ENCODE peak calls at places on chromosomes 16 and 17, in six cellular contexts. F is foreskin fibroblast, A is lung, L is neural progenitor cell, J is transverse colon, K is cardiac fibroblast. M is an unnamed sample.

GRCh38 chr17:65914784-65915342 is 277.1 kb downstream of the CEP112 start:
- DNase-seq in J (no peak), K (no peak), F (no peak), L (no peak), A (no peak), M (no peak)

GRCh38 chr16:75550211-75550662 is 5.8 kb downstream of the TMEM231 start:
- DNase-seq in A (peak), K (peak), F (no peak), J (peak), L (peak), M (no peak)

GRCh38 chr17:77530591-77530990 is 389.8 kb downstream of the SEC14L1 start:
- DNase-seq in L (no peak), A (no peak), K (no peak), J (no peak), F (no peak), M (no peak)

GRCh38 chr16:49458221-49458620 is 84.6 kb downstream of the C16orf78 start:
- DNase-seq in K (no peak), F (no peak), A (no peak), L (no peak), J (no peak), M (no peak)

GRCh38 chr16:49061315-49061714 is 220.3 kb downstream of the CBLN1 start:
- DNase-seq in K (no peak), J (no peak), F (no peak), L (no peak), A (no peak), M (no peak)

GRCh38 chr17:5049314-5049819 is 14.1 kb upstream of the SLC52A1 start:
- DNase-seq in J (peak), F (no peak), K (no peak), L (no peak), A (no peak), M (peak)

GRCh38 chr16:66161942-66162341 is 204.5 kb upstream of the CDH5 start:
- DNase-seq in L (no peak), A (no peak), F (no peak), J (no peak), K (no peak), M (no peak)

GRCh38 chr17:17680477-17681186 is 626 bp upstream of the RAI1 start:
- DNase-seq in L (no peak), J (no peak), K (no peak), F (no peak), A (no peak), M (no peak)

GRCh38 chr16:84453061-84453752 is 51.3 kb downstream of the MEAK7 start:
- DNase-seq in K (no peak), L (no peak), F (no peak), A (no peak), J (no peak), M (no peak)

GRCh38 chr16:64290461-64290860 is 831.4 kb downstream of the CDH11 start:
- DNase-seq in L (no peak), J (no peak), K (no peak), A (no peak), F (no peak), M (no peak)

GRCh38 chr16:15899538-15900100 is 11.2 kb upstream of the CEP20 start:
- DNase-seq in L (no peak), J (peak), K (peak), A (peak), F (peak), M (peak)

GRCh38 chr17:32960815-32961214 is 30.8 kb upstream of the SPACA3 start:
- DNase-seq in J (no peak), K (no peak), L (no peak), A (no peak), F (no peak), M (peak)

GRCh38 chr17:39192901-39193300 is 4.6 kb downstream of the CACNB1 start:
- DNase-seq in A (no peak), L (no peak), F (no peak), J (no peak), K (no peak), M (no peak)

GRCh38 chr16:20851601-20852000 is 45.3 kb downstream of the REXO5 start:
- DNase-seq in L (no peak), A (peak), F (peak), J (peak), K (peak), M (peak)

GRCh38 chr17:65684631-65685030 is 123.2 kb upstream of the AXIN2 start:
- DNase-seq in K (peak), J (no peak), A (no peak), F (peak), L (no peak), M (peak)

GRCh38 chr17:74785096-74785980 is 9.2 kb upstream of the NAT9 start:
- DNase-seq in J (no peak), K (no peak), A (no peak), L (no peak), F (no peak), M (no peak)

GRCh38 chr17:78986048-78986648 is 6.4 kb upstream of the LGALS3BP start:
- DNase-seq in K (peak), L (no peak), J (peak), F (no peak), A (no peak), M (peak)

GRCh38 chr16:14249291-14250032 is 178.3 kb downstream of the MRTFB start:
- DNase-seq in A (no peak), J (peak), K (peak), L (peak), F (peak), M (peak)

GRCh38 chr17:39777534-39778365 is 40.0 kb downstream of the GRB7 start:
- DNase-seq in F (no peak), K (no peak), A (no peak), L (no peak), J (no peak), M (no peak)

GRCh38 chr16:31421587-31421986 is 6.6 kb downstream of the COX6A2 start:
- DNase-seq in F (no peak), A (no peak), L (no peak), J (no peak), K (no peak), M (no peak)

GRCh38 chr16:67871256-67871655 is 1.6 kb upstream of the EDC4 start:
- DNase-seq in A (no peak), F (no peak), K (no peak), L (no peak), J (no peak), M (no peak)

GRCh38 chr16:72400257-72401078 is 228.5 kb upstream of the PMFBP1 start:
- DNase-seq in K (peak), J (peak), L (peak), F (peak), A (no peak), M (peak)

GRCh38 chr17:67390646-67391480 is 13.8 kb downstream of the PITPNC1 start:
- DNase-seq in K (peak), J (peak), L (no peak), A (peak), F (peak), M (peak)

GRCh38 chr16:85716016-85716679 is 27.4 kb upstream of the GINS2 start:
- DNase-seq in L (no peak), A (no peak), J (no peak), F (no peak), K (no peak), M (no peak)
- H3K4me3 ChIP-seq in L (peak), A (no peak), J (no peak), F (no peak), K (no peak), M (no peak)

GRCh38 chr16:82059983-82060421 is 24.9 kb downstream of the HSD17B2 start:
- DNase-seq in A (no peak), J (no peak), L (no peak), K (no peak), F (no peak), M (no peak)

GRCh38 chr16:82062645-82063058 is 27.6 kb downstream of the HSD17B2 start:
- DNase-seq in J (no peak), A (peak), K (peak), F (peak), L (no peak), M (peak)

GRCh38 chr16:82063456-82064082 is 28.5 kb downstream of the HSD17B2 start:
- DNase-seq in K (no peak), F (peak), L (no peak), J (no peak), A (no peak), M (peak)

GRCh38 chr16:82059161-82059982 is 24.3 kb downstream of the HSD17B2 start:
- DNase-seq in K (no peak), A (no peak), L (no peak), F (no peak), J (no peak), M (peak)

GRCh38 chr16:82061861-82062525 is 26.9 kb downstream of the HSD17B2 start:
- DNase-seq in J (no peak), K (no peak), L (peak), F (no peak), A (no peak), M (peak)
- TF ChIP-seq CTCF in J (peak), K (peak), L (peak), F (peak), A (peak), M (peak)

DNA sequence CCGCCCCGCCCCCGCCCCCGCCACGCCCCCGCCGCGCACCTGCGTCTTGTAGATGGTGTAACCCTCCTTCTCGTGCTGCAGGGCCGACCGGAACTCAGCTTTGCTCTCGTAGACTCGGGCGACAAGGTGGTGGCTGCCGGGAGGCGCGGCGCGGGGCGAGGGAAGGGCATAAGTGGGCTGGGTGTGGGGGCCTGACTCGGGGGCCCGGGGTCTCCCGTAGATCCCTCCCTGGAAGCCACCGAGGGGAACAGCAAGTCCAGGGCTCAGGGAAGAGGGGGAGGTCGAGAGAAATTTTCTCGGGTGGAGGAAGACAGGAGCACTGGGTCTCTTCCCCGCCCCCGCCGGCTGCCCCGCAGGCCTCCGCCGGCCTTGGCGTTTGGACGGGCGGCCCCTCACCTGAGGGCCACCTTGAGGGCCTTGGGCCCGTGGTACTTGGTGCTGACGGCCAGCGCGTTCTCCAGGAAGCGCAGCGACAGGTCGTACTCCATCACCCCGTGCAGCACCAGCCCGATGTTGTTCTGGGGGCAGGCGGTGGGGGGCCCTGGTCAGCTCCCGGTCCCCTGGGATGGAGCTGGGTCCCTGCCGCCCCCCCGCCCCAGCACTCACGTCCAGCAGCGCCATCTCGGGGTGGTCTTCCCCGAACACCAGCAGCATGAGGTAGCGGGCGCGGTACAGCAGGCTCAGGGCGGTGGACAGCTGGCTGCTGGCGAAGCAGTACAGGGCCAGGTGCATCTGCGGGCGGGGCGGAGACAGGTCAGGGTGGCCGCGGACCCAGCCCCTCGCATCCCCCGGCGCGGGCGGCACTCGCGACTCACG is 19.4 kb downstream of the CLUH start:
- DNase-seq in A (no peak), L (no peak), J (no peak), K (no peak), F (no peak), M (no peak)
- H3K4me3 ChIP-seq in A (no peak), L (no peak), J (no peak), K (no peak), F (no peak), M (no peak)

GRCh38 chr17:3659541-3660111 is 8.8 kb downstream of the TAX1BP3 start:
- DNase-seq in J (peak), A (peak), L (no peak), K (peak), F (peak), M (peak)
- TF ChIP-seq CTCF in J (peak), A (no peak), L (no peak), K (peak), F (peak), M (peak)

GRCh38 chr17:7384489-7385081 is 3.7 kb downstream of the TNK1 start:
- DNase-seq in F (no peak), L (no peak), K (no peak), A (no peak), J (no peak), M (no peak)

GRCh38 chr17:7380855-7381683 is at the start of gene TNK1:
- DNase-seq in L (peak), K (no peak), F (no peak), A (peak), J (peak), M (no peak)

GRCh38 chr17:7383742-7384488 is 3.0 kb downstream of the TNK1 start:
- DNase-seq in K (peak), F (no peak), A (no peak), J (peak), L (peak), M (no peak)

GRCh38 chr17:7382901-7383300 is 2.0 kb downstream of the TNK1 start:
- DNase-seq in A (no peak), L (no peak), F (no peak), K (no peak), J (no peak), M (no peak)

GRCh38 chr17:7383371-7383741 is 2.5 kb downstream of the TNK1 start:
- DNase-seq in J (no peak), F (no peak), L (no peak), K (no peak), A (no peak), M (no peak)
- H3K4me3 ChIP-seq in J (peak), F (no peak), L (no peak), K (no peak), A (no peak), M (no peak)

M was measured in AG10803.